ENCODE peak calls at places on chromosomes 5 and 9, in five cellular contexts. One of them, this sample, is unnamed.

GRCh38 chr5:133873936-133874585 is 94.4 kb downstream of the C5orf15 start:
- DNase-seq in cardiac septum: no peak
- DNase-seq in renal cortical epithelial cell: peak
- DNase-seq in mucosa of descending colon: no peak
- DNase-seq in cardiac muscle cell: peak
- DNase-seq in this sample: no peak

GRCh38 chr9:101029300-101030021 is 934 bp downstream of the PLPPR1 start:
- DNase-seq in cardiac septum: no peak
- DNase-seq in renal cortical epithelial cell: no peak
- DNase-seq in mucosa of descending colon: no peak
- DNase-seq in cardiac muscle cell: no peak
- DNase-seq in this sample: no peak

GRCh38 chr9:94802795-94803194 is 76.3 kb downstream of the AOPEP start:
- DNase-seq in cardiac septum: no peak
- DNase-seq in renal cortical epithelial cell: peak
- DNase-seq in mucosa of descending colon: no peak
- DNase-seq in cardiac muscle cell: no peak
- DNase-seq in this sample: no peak

GRCh38 chr5:14700478-14701436 is 36.2 kb downstream of the OTULIN start:
- DNase-seq in cardiac septum: no peak
- DNase-seq in renal cortical epithelial cell: no peak
- DNase-seq in mucosa of descending colon: no peak
- DNase-seq in cardiac muscle cell: no peak
- DNase-seq in this sample: no peak

GRCh38 chr5:13921573-13921972 is 22.9 kb downstream of the DNAH5 start:
- DNase-seq in cardiac septum: no peak
- DNase-seq in renal cortical epithelial cell: peak
- DNase-seq in mucosa of descending colon: no peak
- DNase-seq in cardiac muscle cell: no peak
- DNase-seq in this sample: no peak

GRCh38 chr9:109845178-109845577 is 65.2 kb downstream of the PALM2AKAP2 start:
- DNase-seq in cardiac septum: no peak
- DNase-seq in renal cortical epithelial cell: no peak
- DNase-seq in mucosa of descending colon: no peak
- DNase-seq in cardiac muscle cell: no peak
- DNase-seq in this sample: no peak

GRCh38 chr5:130116972-130117371 is 212.7 kb downstream of the CHSY3 start:
- DNase-seq in cardiac septum: no peak
- DNase-seq in renal cortical epithelial cell: no peak
- DNase-seq in mucosa of descending colon: no peak
- DNase-seq in cardiac muscle cell: no peak
- DNase-seq in this sample: no peak

GRCh38 chr5:119318256-119318914 is 37.4 kb upstream of the TNFAIP8 start:
- DNase-seq in cardiac septum: no peak
- DNase-seq in renal cortical epithelial cell: no peak
- DNase-seq in mucosa of descending colon: no peak
- DNase-seq in cardiac muscle cell: no peak
- DNase-seq in this sample: peak

GRCh38 chr9:19511694-19512093 is 102.9 kb downstream of the ACER2 start:
- DNase-seq in cardiac septum: no peak
- DNase-seq in renal cortical epithelial cell: no peak
- DNase-seq in mucosa of descending colon: no peak
- DNase-seq in cardiac muscle cell: no peak
- DNase-seq in this sample: no peak

GRCh38 chr5:9437741-9438240 is 108.1 kb downstream of the SEMA5A start:
- DNase-seq in cardiac septum: no peak
- DNase-seq in renal cortical epithelial cell: peak
- DNase-seq in mucosa of descending colon: no peak
- DNase-seq in cardiac muscle cell: peak
- DNase-seq in this sample: no peak

GRCh38 chr5:4873656-4874055 is 266.5 kb upstream of the ADAMTS16 start:
- DNase-seq in cardiac septum: no peak
- DNase-seq in renal cortical epithelial cell: peak
- DNase-seq in mucosa of descending colon: no peak
- DNase-seq in cardiac muscle cell: no peak
- DNase-seq in this sample: no peak

GRCh38 chr9:126334626-126335621 is 8.3 kb downstream of the MVB12B start:
- DNase-seq in cardiac septum: no peak
- DNase-seq in renal cortical epithelial cell: peak
- DNase-seq in mucosa of descending colon: no peak
- DNase-seq in cardiac muscle cell: peak
- DNase-seq in this sample: no peak

GRCh38 chr5:54902817-54903473 is 82.4 kb downstream of the ESM1 start:
- DNase-seq in cardiac septum: no peak
- DNase-seq in renal cortical epithelial cell: peak
- DNase-seq in mucosa of descending colon: no peak
- DNase-seq in cardiac muscle cell: peak
- DNase-seq in this sample: no peak

GRCh38 chr5:180402716-180403115 is 49.6 kb upstream of the GFPT2 start:
- DNase-seq in cardiac septum: no peak
- DNase-seq in renal cortical epithelial cell: no peak
- DNase-seq in mucosa of descending colon: no peak
- DNase-seq in cardiac muscle cell: no peak
- DNase-seq in this sample: no peak

GRCh38 chr5:111447099-111447498 is 65.2 kb downstream of the STARD4 start:
- DNase-seq in cardiac septum: no peak
- DNase-seq in renal cortical epithelial cell: no peak
- DNase-seq in mucosa of descending colon: no peak
- DNase-seq in cardiac muscle cell: no peak
- DNase-seq in this sample: no peak

GRCh38 chr9:111970827-111971226 is 74.2 kb downstream of the UGCG start:
- DNase-seq in cardiac septum: no peak
- DNase-seq in renal cortical epithelial cell: peak
- DNase-seq in mucosa of descending colon: no peak
- DNase-seq in cardiac muscle cell: no peak
- DNase-seq in this sample: no peak

GRCh38 chr5:113891491-113891890 is 378.0 kb downstream of the YTHDC2 start:
- DNase-seq in cardiac septum: no peak
- DNase-seq in renal cortical epithelial cell: no peak
- DNase-seq in mucosa of descending colon: no peak
- DNase-seq in cardiac muscle cell: no peak
- DNase-seq in this sample: no peak

GRCh38 chr5:177512736-177513380 is 3.2 kb upstream of the DOK3 start:
- DNase-seq in cardiac septum: no peak
- DNase-seq in renal cortical epithelial cell: no peak
- DNase-seq in mucosa of descending colon: no peak
- DNase-seq in cardiac muscle cell: no peak
- DNase-seq in this sample: no peak

GRCh38 chr5:134581241-134581981 is 51.2 kb downstream of the SAR1B start:
- DNase-seq in cardiac septum: peak
- DNase-seq in renal cortical epithelial cell: no peak
- DNase-seq in mucosa of descending colon: peak
- DNase-seq in cardiac muscle cell: no peak
- DNase-seq in this sample: no peak

GRCh38 chr5:159764283-159764927 is 151.9 kb upstream of the ADRA1B start:
- DNase-seq in cardiac septum: no peak
- DNase-seq in renal cortical epithelial cell: peak
- DNase-seq in mucosa of descending colon: no peak
- DNase-seq in cardiac muscle cell: peak
- DNase-seq in this sample: no peak

GRCh38 chr5:7592910-7593309 is 197.0 kb downstream of the ADCY2 start:
- DNase-seq in cardiac septum: no peak
- DNase-seq in renal cortical epithelial cell: no peak
- DNase-seq in mucosa of descending colon: peak
- DNase-seq in cardiac muscle cell: no peak
- DNase-seq in this sample: no peak

GRCh38 chr9:131464354-131465000 is 38.2 kb upstream of the POMT1 start:
- DNase-seq in cardiac septum: peak
- DNase-seq in renal cortical epithelial cell: no peak
- DNase-seq in mucosa of descending colon: no peak
- DNase-seq in cardiac muscle cell: peak
- DNase-seq in this sample: no peak

GRCh38 chr5:173474881-173475287 is 141.6 kb downstream of the BOD1 start:
- DNase-seq in cardiac septum: no peak
- DNase-seq in renal cortical epithelial cell: no peak
- DNase-seq in mucosa of descending colon: no peak
- DNase-seq in cardiac muscle cell: peak
- DNase-seq in this sample: no peak

GRCh38 chr5:111063709-111064322 is 7.7 kb upstream of the TSLP start:
- DNase-seq in cardiac septum: no peak
- DNase-seq in renal cortical epithelial cell: peak
- DNase-seq in mucosa of descending colon: no peak
- DNase-seq in cardiac muscle cell: peak
- DNase-seq in this sample: no peak

GRCh38 chr5:172454355-172455086 is at the start of gene SH3PXD2B:
- DNase-seq in cardiac septum: peak
- DNase-seq in renal cortical epithelial cell: no peak
- DNase-seq in mucosa of descending colon: peak
- DNase-seq in cardiac muscle cell: peak
- DNase-seq in this sample: peak

This sample was measured in CD8-positive, alpha-beta T cell.